ENCODE peak calls at places on chromosomes 2 and 18, in eight cellular contexts. One of them, this sample, is unnamed.

GRCh38 chr2:26637811-26638310 is 3.3 kb downstream of the CIB4 start:
- DNase-seq in NCI-H774: no peak
- DNase-seq in GM12865: no peak
- DNase-seq in stimulated activated naive B cell treated with anti-CD40 and anti-IgM and Interleukin-4, amounts not matched to agents 10 μg/mL and 1 μg/mL and 100 μg/mL, for 72 hours: no peak
- DNase-seq in PC-9: no peak
- DNase-seq in activated T-helper 1 cell treated with Interleukin-2 at 50 U/mL for 16 hours: no peak
- DNase-seq in memory B cell: no peak
- DNase-seq in CD4-positive, alpha-beta T cell: no peak
- DNase-seq in this sample: no peak

GRCh38 chr18:22846088-22846683 is 86.9 kb upstream of the RBBP8 start:
- DNase-seq in PC-9: no peak
- DNase-seq in stimulated activated naive B cell treated with anti-CD40 and anti-IgM and Interleukin-4, amounts not matched to agents 10 μg/mL and 1 μg/mL and 100 μg/mL, for 72 hours: no peak
- DNase-seq in CD4-positive, alpha-beta T cell: no peak
- DNase-seq in GM12865: peak; percentile 8
- DNase-seq in memory B cell: no peak
- DNase-seq in activated T-helper 1 cell treated with Interleukin-2 at 50 U/mL for 16 hours: no peak
- DNase-seq in NCI-H774: peak; percentile 6
- DNase-seq in this sample: peak; percentile 4

GRCh38 chr18:76494181-76494540 is 881 bp downstream of the ZNF516 start:
- DNase-seq in CD4-positive, alpha-beta T cell: no peak
- DNase-seq in activated T-helper 1 cell treated with Interleukin-2 at 50 U/mL for 16 hours: no peak
- DNase-seq in GM12865: peak; percentile 38
- DNase-seq in memory B cell: no peak
- DNase-seq in PC-9: no peak
- DNase-seq in NCI-H774: no peak
- DNase-seq in stimulated activated naive B cell treated with anti-CD40 and anti-IgM and Interleukin-4, amounts not matched to agents 10 μg/mL and 1 μg/mL and 100 μg/mL, for 72 hours: no peak
- DNase-seq in this sample: peak; percentile 30

GRCh38 chr2:215601990-215602721 is 166.3 kb upstream of the FN1 start:
- DNase-seq in GM12865: no peak
- DNase-seq in stimulated activated naive B cell treated with anti-CD40 and anti-IgM and Interleukin-4, amounts not matched to agents 10 μg/mL and 1 μg/mL and 100 μg/mL, for 72 hours: no peak
- DNase-seq in CD4-positive, alpha-beta T cell: no peak
- DNase-seq in NCI-H774: no peak
- DNase-seq in PC-9: peak; percentile 31
- DNase-seq in memory B cell: no peak
- DNase-seq in activated T-helper 1 cell treated with Interleukin-2 at 50 U/mL for 16 hours: no peak
- DNase-seq in this sample: no peak

GRCh38 chr2:7984693-7985353 is 697.0 kb upstream of the ID2 start:
- DNase-seq in GM12865: peak; percentile 52
- DNase-seq in memory B cell: no peak
- DNase-seq in NCI-H774: no peak
- DNase-seq in CD4-positive, alpha-beta T cell: no peak
- DNase-seq in stimulated activated naive B cell treated with anti-CD40 and anti-IgM and Interleukin-4, amounts not matched to agents 10 μg/mL and 1 μg/mL and 100 μg/mL, for 72 hours: no peak
- DNase-seq in PC-9: no peak
- DNase-seq in activated T-helper 1 cell treated with Interleukin-2 at 50 U/mL for 16 hours: no peak
- DNase-seq in this sample: no peak

GRCh38 chr18:25594351-25594750 is 242.4 kb upstream of the ZNF521 start:
- DNase-seq in PC-9: no peak
- DNase-seq in activated T-helper 1 cell treated with Interleukin-2 at 50 U/mL for 16 hours: no peak
- DNase-seq in NCI-H774: no peak
- DNase-seq in stimulated activated naive B cell treated with anti-CD40 and anti-IgM and Interleukin-4, amounts not matched to agents 10 μg/mL and 1 μg/mL and 100 μg/mL, for 72 hours: no peak
- DNase-seq in GM12865: no peak
- DNase-seq in CD4-positive, alpha-beta T cell: no peak
- DNase-seq in memory B cell: no peak
- DNase-seq in this sample: no peak

GRCh38 chr2:122216901-122217300 is 461.4 kb downstream of the TSN start:
- DNase-seq in activated T-helper 1 cell treated with Interleukin-2 at 50 U/mL for 16 hours: no peak
- DNase-seq in NCI-H774: no peak
- DNase-seq in stimulated activated naive B cell treated with anti-CD40 and anti-IgM and Interleukin-4, amounts not matched to agents 10 μg/mL and 1 μg/mL and 100 μg/mL, for 72 hours: no peak
- DNase-seq in GM12865: no peak
- DNase-seq in CD4-positive, alpha-beta T cell: no peak
- DNase-seq in memory B cell: no peak
- DNase-seq in PC-9: no peak
- DNase-seq in this sample: no peak

GRCh38 chr2:94874277-94874997 is 3.2 kb downstream of the TEKT4 start:
- DNase-seq in activated T-helper 1 cell treated with Interleukin-2 at 50 U/mL for 16 hours: peak; percentile 34
- DNase-seq in PC-9: no peak
- DNase-seq in NCI-H774: peak; percentile 42
- DNase-seq in CD4-positive, alpha-beta T cell: peak; percentile 22
- DNase-seq in memory B cell: no peak
- DNase-seq in stimulated activated naive B cell treated with anti-CD40 and anti-IgM and Interleukin-4, amounts not matched to agents 10 μg/mL and 1 μg/mL and 100 μg/mL, for 72 hours: peak; percentile 30
- DNase-seq in GM12865: peak; percentile 67
- DNase-seq in this sample: peak; percentile 74